ENCODE peak calls at places on chromosomes 4 and X, in six cellular contexts. One of them, this sample, is unnamed.

GRCh38 chrX:2664497-2664896 is 26.6 kb upstream of the CD99 start:
- DNase-seq in WTC11: no peak
- DNase-seq in GM23338: no peak
- DNase-seq in K562: no peak
- DNase-seq in HepG2: no peak
- DNase-seq in GM12878: no peak
- DNase-seq in this sample: no peak

GRCh38 chr4:145498430-145498829 is 16.8 kb downstream of the SMAD1 start:
- DNase-seq in HepG2: no peak
- DNase-seq in K562: no peak
- DNase-seq in WTC11: no peak
- DNase-seq in GM23338: no peak
- DNase-seq in GM12878: no peak
- DNase-seq in this sample: no peak

GRCh38 chr4:15779336-15779735 is 1.2 kb downstream of the CD38 start:
- DNase-seq in WTC11: peak; percentile 43
- DNase-seq in GM23338: peak; percentile 81
- DNase-seq in HepG2: peak; percentile 46
- DNase-seq in GM12878: no peak
- DNase-seq in K562: no peak
- DNase-seq in this sample: no peak

GRCh38 chr4:183722738-183723560 is 63.9 kb downstream of the TRAPPC11 start:
- DNase-seq in GM23338: peak; percentile 79
- DNase-seq in GM12878: peak; percentile 25
- DNase-seq in HepG2: no peak
- DNase-seq in WTC11: peak; percentile 70
- DNase-seq in K562: no peak
- DNase-seq in this sample: peak; percentile 13

GRCh38 chrX:50202539-50202938 is 1.7 kb upstream of the AKAP4 start:
- DNase-seq in WTC11: no peak
- DNase-seq in GM23338: no peak
- DNase-seq in HepG2: no peak
- DNase-seq in GM12878: no peak
- DNase-seq in K562: no peak
- DNase-seq in this sample: no peak

GRCh38 chr4:128558896-128559669 is 250.4 kb upstream of the JADE1 start:
- DNase-seq in HepG2: no peak
- DNase-seq in GM12878: no peak
- DNase-seq in WTC11: no peak
- DNase-seq in GM23338: no peak
- DNase-seq in K562: no peak
- DNase-seq in this sample: no peak

GRCh38 chrX:94256396-94256795 is 582.4 kb downstream of the FAM133A start:
- DNase-seq in WTC11: no peak
- DNase-seq in HepG2: no peak
- DNase-seq in K562: no peak
- DNase-seq in GM12878: no peak
- DNase-seq in GM23338: no peak
- DNase-seq in this sample: no peak

GRCh38 chrX:45762699-45763647 is 562.3 kb upstream of the DIPK2B start:
- DNase-seq in HepG2: no peak
- DNase-seq in WTC11: no peak
- DNase-seq in GM23338: no peak
- DNase-seq in K562: no peak
- DNase-seq in GM12878: peak; percentile 45
- DNase-seq in this sample: no peak

GRCh38 chr4:80016506-80016905 is 56.5 kb downstream of the ANTXR2 start:
- DNase-seq in K562: no peak
- DNase-seq in GM23338: no peak
- DNase-seq in HepG2: no peak
- DNase-seq in GM12878: no peak
- DNase-seq in WTC11: no peak
- DNase-seq in this sample: no peak

GRCh38 chr4:111398906-111399330 is 746.3 kb upstream of the FAM241A start:
- DNase-seq in K562: no peak
- DNase-seq in GM23338: no peak
- DNase-seq in WTC11: no peak
- DNase-seq in HepG2: no peak
- DNase-seq in GM12878: no peak
- DNase-seq in this sample: no peak

GRCh38 chr4:174193438-174194015 is 89.9 kb downstream of the FBXO8 start:
- DNase-seq in HepG2: no peak
- DNase-seq in GM23338: no peak
- DNase-seq in GM12878: no peak
- DNase-seq in WTC11: no peak
- DNase-seq in K562: peak; percentile 57
- DNase-seq in this sample: no peak

GRCh38 chr4:68283714-68284113 is 38.2 kb upstream of the TMPRSS11B start:
- DNase-seq in GM23338: no peak
- DNase-seq in K562: no peak
- DNase-seq in GM12878: no peak
- DNase-seq in WTC11: no peak
- DNase-seq in HepG2: no peak
- DNase-seq in this sample: no peak

GRCh38 chr4:165931741-165932140 is 58.7 kb downstream of the TLL1 start:
- DNase-seq in GM12878: no peak
- DNase-seq in GM23338: no peak
- DNase-seq in HepG2: no peak
- DNase-seq in K562: no peak
- DNase-seq in WTC11: no peak
- DNase-seq in this sample: no peak

GRCh38 chrX:50913520-50913919 is 3.0 kb downstream of the BMP15 start:
- DNase-seq in K562: no peak
- DNase-seq in GM12878: no peak
- DNase-seq in WTC11: no peak
- DNase-seq in HepG2: no peak
- DNase-seq in GM23338: no peak
- DNase-seq in this sample: no peak

GRCh38 chr4:1413687-1414479 is 7.6 kb upstream of the NKX1-1 start:
- DNase-seq in K562: peak; percentile 38
- DNase-seq in WTC11: no peak
- DNase-seq in GM23338: peak; percentile 57
- DNase-seq in GM12878: no peak
- DNase-seq in HepG2: no peak
- DNase-seq in this sample: no peak

GRCh38 chr4:8176547-8177399 is 18.2 kb upstream of the ABLIM2 start:
- DNase-seq in WTC11: peak; percentile 62
- DNase-seq in GM12878: no peak
- DNase-seq in HepG2: peak; percentile 65
- DNase-seq in GM23338: peak; percentile 76
- DNase-seq in K562: peak; percentile 60
- DNase-seq in this sample: peak; percentile 41

GRCh38 chr4:40687676-40688389 is 58.2 kb upstream of the RBM47 start:
- DNase-seq in K562: no peak
- DNase-seq in GM23338: no peak
- DNase-seq in WTC11: no peak
- DNase-seq in HepG2: no peak
- DNase-seq in GM12878: no peak
- DNase-seq in this sample: no peak

GRCh38 chr4:162498168-162498567 is 334.4 kb upstream of the FSTL5 start:
- DNase-seq in GM23338: no peak
- DNase-seq in WTC11: no peak
- DNase-seq in HepG2: no peak
- DNase-seq in GM12878: no peak
- DNase-seq in K562: no peak
- DNase-seq in this sample: no peak

GRCh38 chr4:16686195-16686594 is 212.2 kb downstream of the LDB2 start:
- DNase-seq in GM12878: no peak
- DNase-seq in HepG2: no peak
- DNase-seq in K562: no peak
- DNase-seq in WTC11: no peak
- DNase-seq in GM23338: no peak
- DNase-seq in this sample: no peak

GRCh38 chr4:1723131-1723801 is 1.9 kb downstream of the TACC3 start:
- DNase-seq in HepG2: no peak
- DNase-seq in GM23338: no peak
- DNase-seq in WTC11: no peak
- DNase-seq in GM12878: no peak
- DNase-seq in K562: no peak
- DNase-seq in this sample: no peak

GRCh38 chr4:118740869-118741268 is 55.7 kb downstream of the METTL14 start:
- DNase-seq in HepG2: no peak
- DNase-seq in GM12878: no peak
- DNase-seq in GM23338: peak; percentile 43
- DNase-seq in K562: peak; percentile 17
- DNase-seq in WTC11: no peak
- DNase-seq in this sample: no peak

GRCh38 chr4:109798866-109799265 is 2.9 kb downstream of the CFI start:
- DNase-seq in K562: no peak
- DNase-seq in HepG2: no peak
- DNase-seq in WTC11: no peak
- DNase-seq in GM23338: peak; percentile 29
- DNase-seq in GM12878: no peak
- DNase-seq in this sample: no peak

GRCh38 chr4:86841309-86841708 is 7.9 kb downstream of the SLC10A6 start:
- DNase-seq in GM23338: no peak
- DNase-seq in K562: no peak
- DNase-seq in GM12878: no peak
- DNase-seq in WTC11: no peak
- DNase-seq in HepG2: no peak
- DNase-seq in this sample: no peak

GRCh38 chrX:4710618-4711433 is 997.4 kb upstream of the PRKX start:
- DNase-seq in GM12878: peak; percentile 16
- DNase-seq in HepG2: peak; percentile 23
- DNase-seq in GM23338: no peak
- DNase-seq in WTC11: no peak
- DNase-seq in K562: no peak
- DNase-seq in this sample: no peak

GRCh38 chrX:28756175-28756574 is 168.9 kb downstream of the IL1RAPL1 start:
- DNase-seq in GM12878: no peak
- DNase-seq in WTC11: no peak
- DNase-seq in GM23338: no peak
- DNase-seq in HepG2: no peak
- DNase-seq in K562: no peak
- DNase-seq in this sample: no peak

DNA sequence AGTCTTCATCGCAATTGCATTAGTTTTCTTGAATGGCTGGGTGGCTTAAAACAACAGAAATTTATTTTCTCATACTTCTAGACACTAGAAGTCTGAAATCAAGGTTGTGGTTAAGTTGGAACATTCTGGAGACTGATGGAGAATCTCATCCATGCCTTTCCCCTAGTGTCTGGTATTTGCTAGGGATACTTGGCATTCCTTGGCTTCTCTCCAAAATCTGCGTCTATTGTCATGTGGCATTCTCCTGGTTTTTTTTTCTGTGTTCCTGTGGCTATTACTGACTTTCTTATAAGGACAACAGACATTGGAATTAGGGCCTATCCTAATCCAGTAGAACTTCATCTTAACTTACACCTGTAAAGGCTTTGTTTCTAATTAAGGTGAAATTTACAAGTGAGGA is 272.8 kb upstream of the EPHA5 start:
- DNase-seq in GM12878: no peak
- DNase-seq in WTC11: no peak
- DNase-seq in K562: no peak
- DNase-seq in GM23338: peak; percentile 89
- DNase-seq in HepG2: peak; percentile 63
- DNase-seq in this sample: peak; percentile 44
- TF ChIP-seq CREB1 in GM12878: no peak
- TF ChIP-seq CREB1 in WTC11: no peak
- TF ChIP-seq CREB1 in K562: no peak
- TF ChIP-seq CREB1 in GM23338: no peak
- TF ChIP-seq CREB1 in HepG2: no peak
- TF ChIP-seq CREB1 in this sample: peak; percentile 25

GRCh38 chr4:87896020-87896621 is 63.4 kb downstream of the MEPE start:
- DNase-seq in GM23338: peak; percentile 64
- DNase-seq in K562: no peak
- DNase-seq in GM12878: no peak
- DNase-seq in WTC11: no peak
- DNase-seq in HepG2: peak; percentile 52
- DNase-seq in this sample: no peak
- TF ChIP-seq CREB1 in GM23338: no peak
- TF ChIP-seq CREB1 in K562: no peak
- TF ChIP-seq CREB1 in GM12878: no peak
- TF ChIP-seq CREB1 in WTC11: no peak
- TF ChIP-seq CREB1 in HepG2: no peak
- TF ChIP-seq CREB1 in this sample: no peak

DNA sequence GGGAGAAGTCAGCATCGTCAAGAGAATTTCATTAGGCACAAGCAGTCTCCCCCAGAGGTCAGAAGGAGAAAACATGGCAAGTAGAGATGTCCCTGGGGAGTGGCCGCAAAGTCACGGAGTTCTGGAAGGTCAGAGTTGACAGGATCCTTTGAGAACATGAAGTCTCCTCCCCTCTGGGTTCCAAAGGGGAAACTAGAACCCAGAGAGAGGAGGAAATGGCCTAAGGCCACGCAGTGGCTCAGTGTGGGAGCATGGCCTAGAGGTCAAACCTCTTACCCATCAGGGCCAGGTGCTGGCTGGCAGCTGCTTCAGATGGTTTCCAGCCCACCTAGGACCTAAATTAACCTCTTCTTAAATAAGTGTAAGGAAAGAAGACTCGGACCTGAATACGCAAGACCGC is 884 bp downstream of the IDH3G start:
- DNase-seq in GM23338: no peak
- DNase-seq in WTC11: no peak
- DNase-seq in GM12878: no peak
- DNase-seq in K562: no peak
- DNase-seq in HepG2: no peak
- DNase-seq in this sample: no peak
- TF ChIP-seq CREB1 in GM23338: no peak
- TF ChIP-seq CREB1 in WTC11: no peak
- TF ChIP-seq CREB1 in GM12878: no peak
- TF ChIP-seq CREB1 in K562: no peak
- TF ChIP-seq CREB1 in HepG2: no peak
- TF ChIP-seq CREB1 in this sample: no peak

GRCh38 chr4:5976431-5976830 is 41.8 kb downstream of the C4orf50 start:
- DNase-seq in GM12878: no peak
- DNase-seq in K562: no peak
- DNase-seq in GM23338: peak; percentile 56
- DNase-seq in HepG2: no peak
- DNase-seq in WTC11: no peak
- DNase-seq in this sample: no peak

GRCh38 chr4:5980436-5981155 is 37.6 kb downstream of the C4orf50 start:
- DNase-seq in HepG2: no peak
- DNase-seq in GM23338: no peak
- DNase-seq in K562: no peak
- DNase-seq in WTC11: no peak
- DNase-seq in GM12878: no peak
- DNase-seq in this sample: no peak

GRCh38 chr4:5982156-5982973 is 35.9 kb downstream of the C4orf50 start:
- DNase-seq in GM12878: no peak
- DNase-seq in GM23338: no peak
- DNase-seq in WTC11: no peak
- DNase-seq in K562: no peak
- DNase-seq in HepG2: no peak
- DNase-seq in this sample: no peak

GRCh38 chr4:5976921-5977320 is 41.3 kb downstream of the C4orf50 start:
- DNase-seq in WTC11: no peak
- DNase-seq in HepG2: no peak
- DNase-seq in GM12878: no peak
- DNase-seq in K562: no peak
- DNase-seq in GM23338: no peak
- DNase-seq in this sample: no peak

DNA sequence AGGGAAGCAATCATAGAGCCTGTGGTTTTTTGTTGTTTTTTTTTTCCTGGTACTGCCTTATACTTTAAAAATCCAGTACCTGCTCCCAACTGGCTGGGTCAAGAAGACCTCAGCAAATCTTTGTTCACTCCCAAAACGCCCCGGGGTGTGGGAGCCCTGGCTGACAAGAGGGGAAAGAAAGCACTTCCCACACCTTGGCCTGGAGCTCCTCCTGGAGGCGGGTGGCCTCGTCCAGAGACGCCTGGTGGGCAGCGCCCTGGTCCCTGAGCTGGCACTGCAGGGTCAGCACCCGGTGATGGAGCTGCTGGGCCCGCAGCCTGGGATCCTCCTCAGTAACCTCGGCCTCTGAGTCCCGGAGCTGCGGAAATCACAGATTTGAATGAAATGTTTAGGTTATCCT is 38.2 kb downstream of the C4orf50 start:
- DNase-seq in K562: peak; percentile 22
- DNase-seq in WTC11: peak; percentile 85
- DNase-seq in HepG2: no peak
- DNase-seq in GM12878: no peak
- DNase-seq in GM23338: peak; percentile 86
- DNase-seq in this sample: peak; percentile 56
- TF ChIP-seq CREB1 in K562: no peak
- TF ChIP-seq CREB1 in WTC11: no peak
- TF ChIP-seq CREB1 in HepG2: no peak
- TF ChIP-seq CREB1 in GM12878: no peak
- TF ChIP-seq CREB1 in GM23338: no peak
- TF ChIP-seq CREB1 in this sample: no peak